ENCODE peak calls at places on chromosomes 6 and 20, in six cellular contexts. A is Peyer's patch; H is fibroblast of pulmonary artery; T is stimulated activated CD4-positive, alpha-beta T cell treated with anti-CD3 and anti-CD28 coated beads, Interleukin-15, amount 100 ng/mL, for 1 hour; O is activated CD4-positive, alpha-beta T cell treated with anti-CD3 and anti-CD28 coated beads, Interleukin-2, amount 50 U/mL, for 24 hours; E is CD14-positive monocyte. F is an unnamed sample.
A peak's percentile ranks its signal among the peaks of the same experiment; 100 is the strongest.

GRCh38 chr6:3341467-3341866 is 82.7 kb downstream of the PSMG4 start:
- DNase-seq in A (no peak), H (peak; percentile 76), T (no peak), O (no peak), E (no peak), F (no peak)

GRCh38 chr20:9515211-9515580 is 806 bp downstream of the LAMP5 start:
- DNase-seq in A (no peak), H (no peak), T (no peak), O (no peak), E (no peak), F (no peak)

GRCh38 chr6:21742238-21742660 is 148.7 kb downstream of the SOX4 start:
- DNase-seq in A (no peak), H (peak; percentile 81), T (no peak), O (no peak), E (no peak), F (no peak)

GRCh38 chr20:58555078-58555765 is 40.0 kb upstream of the APCDD1L start:
- DNase-seq in A (no peak), H (peak; percentile 79), T (no peak), O (no peak), E (no peak), F (no peak)

GRCh38 chr6:34246563-34247391 is 2.0 kb downstream of the SMIM29 start:
- DNase-seq in A (no peak), H (no peak), T (peak; percentile 46), O (peak; percentile 32), E (no peak), F (peak; percentile 55)

GRCh38 chr6:73734843-73735453 is 38.9 kb downstream of the CD109 start:
- DNase-seq in A (no peak), H (no peak), T (no peak), O (no peak), E (no peak), F (no peak)

GRCh38 chr20:54221996-54222890 is 14.4 kb downstream of the PFDN4 start:
- DNase-seq in A (no peak), H (no peak), T (no peak), O (no peak), E (no peak), F (no peak)

GRCh38 chr6:133594551-133594950 is 294.4 kb upstream of the TCF21 start:
- DNase-seq in A (no peak), H (peak; percentile 10), T (no peak), O (no peak), E (no peak), F (no peak)

GRCh38 chr20:15789083-15789482 is 784.2 kb downstream of the KIF16B start:
- DNase-seq in A (no peak), H (no peak), T (no peak), O (no peak), E (no peak), F (no peak)

GRCh38 chr6:4280721-4281120 is 145.3 kb upstream of the ECI2 start:
- DNase-seq in A (no peak), H (peak; percentile 84), T (no peak), O (no peak), E (no peak), F (no peak)

GRCh38 chr6:111483736-111484654 is 977 bp upstream of the REV3L start:
- DNase-seq in A (peak; percentile 93), H (peak; percentile 98), T (peak; percentile 82), O (peak; percentile 79), E (peak; percentile 87), F (peak; percentile 88)

GRCh38 chr6:170445487-170445886 is 107.6 kb downstream of the PSMB1 start:
- DNase-seq in A (peak; percentile 40), H (no peak), T (no peak), O (no peak), E (no peak), F (no peak)

GRCh38 chr20:38894091-38894847 is 31.9 kb upstream of the FAM83D start:
- DNase-seq in A (peak; percentile 65), H (no peak), T (no peak), O (no peak), E (no peak), F (no peak)

GRCh38 chr6:50709366-50709734 is 4.0 kb upstream of the TFAP2D start:
- DNase-seq in A (no peak), H (no peak), T (no peak), O (no peak), E (no peak), F (no peak)

GRCh38 chr6:80332013-80332412 is 225.5 kb downstream of the BCKDHB start:
- DNase-seq in A (no peak), H (no peak), T (no peak), O (no peak), E (no peak), F (no peak)

GRCh38 chr6:47464052-47464451 is 13.5 kb upstream of the CD2AP start:
- DNase-seq in A (no peak), H (no peak), T (no peak), O (no peak), E (no peak), F (no peak)

GRCh38 chr20:24823176-24823575 is 125.9 kb upstream of the CST7 start:
- DNase-seq in A (no peak), H (no peak), T (no peak), O (no peak), E (no peak), F (no peak)

GRCh38 chr6:71589254-71589653 is 297.1 kb upstream of the RIMS1 start:
- DNase-seq in A (no peak), H (no peak), T (no peak), O (no peak), E (no peak), F (no peak)

GRCh38 chr6:20936949-20937348 is 402.7 kb downstream of the CDKAL1 start:
- DNase-seq in A (no peak), H (no peak), T (no peak), O (no peak), E (no peak), F (no peak)

GRCh38 chr6:126781582-126781981 is 336.9 kb upstream of the RSPO3 start:
- DNase-seq in A (no peak), H (no peak), T (no peak), O (no peak), E (no peak), F (no peak)

GRCh38 chr20:62243906-62244515 is 5.7 kb downstream of the OSBPL2 start:
- DNase-seq in A (no peak), H (no peak), T (no peak), O (no peak), E (no peak), F (no peak)

GRCh38 chr20:40438161-40438835 is 250.7 kb downstream of the MAFB start:
- DNase-seq in A (no peak), H (no peak), T (no peak), O (no peak), E (no peak), F (no peak)

GRCh38 chr6:5398530-5398929 is 137.2 kb downstream of the FARS2 start:
- DNase-seq in A (no peak), H (peak; percentile 74), T (no peak), O (peak; percentile 27), E (no peak), F (peak; percentile 31)

GRCh38 chr6:126716012-126716411 is 376.1 kb downstream of the CENPW start:
- DNase-seq in A (no peak), H (no peak), T (no peak), O (no peak), E (no peak), F (no peak)